ENCODE peak calls at places on chromosome 2, in ten cellular contexts. M is NCI-H774; P is coronary artery; V is MV-4-11; N is fibroblast of the conjunctiva; G is NCI-H510A treated with DMSO at 0.1 percent for 48 hours; S is H7; W is GM20000; K is skeletal muscle cell; J is activated T-helper 1 cell treated with anti-CD3 and anti-CD28 coated beads, Interleukin-2, amount 50 U/mL, for 16 hours. Q is an unnamed sample.
A peak's percentile ranks its signal among the peaks of the same experiment; 100 is the strongest.

GRCh38 chr2:54523336-54523959 is 67.3 kb downstream of the SPTBN1 start:
- DNase-seq in M (no peak), P (no peak), V (no peak), N (no peak), G (no peak), S (no peak), W (no peak), K (no peak), J (no peak), Q (no peak)

GRCh38 chr2:43482974-43483373 is 112.9 kb downstream of the THADA start:
- DNase-seq in M (no peak), P (no peak), V (peak; percentile 13), N (no peak), G (no peak), S (no peak), W (no peak), K (peak; percentile 64), J (no peak), Q (no peak)

GRCh38 chr2:174892546-174892945 is 112.6 kb downstream of the CHN1 start:
- DNase-seq in M (no peak), P (no peak), V (no peak), N (no peak), G (no peak), S (no peak), W (no peak), K (no peak), J (no peak), Q (no peak)

GRCh38 chr2:196849895-196850294 is 40.7 kb upstream of the C2orf66 start:
- DNase-seq in M (no peak), P (no peak), V (no peak), N (peak; percentile 2), G (no peak), S (peak; percentile 24), W (no peak), K (peak; percentile 2), J (no peak), Q (peak; percentile 21)

GRCh38 chr2:219247678-219248642 is 2.7 kb downstream of the STK16 start:
- DNase-seq in M (no peak), P (no peak), V (peak; percentile 44), N (no peak), G (no peak), S (no peak), W (no peak), K (no peak), J (peak; percentile 45), Q (peak; percentile 11)

GRCh38 chr2:230881840-230882239 is 17.1 kb downstream of the ITM2C start:
- DNase-seq in M (no peak), P (no peak), V (no peak), N (no peak), G (no peak), S (no peak), W (no peak), K (no peak), J (no peak), Q (no peak)

GRCh38 chr2:68110102-68110501 is 47.3 kb upstream of the C1D start:
- DNase-seq in M (no peak), P (no peak), V (peak; percentile 55), N (no peak), G (no peak), S (no peak), W (no peak), K (no peak), J (no peak), Q (no peak)

GRCh38 chr2:54015809-54016703 is 45.3 kb upstream of the PSME4 start:
- DNase-seq in M (peak; percentile 25), P (no peak), V (no peak), N (peak; percentile 45), G (no peak), S (no peak), W (no peak), K (peak; percentile 64), J (no peak), Q (no peak)

GRCh38 chr2:196967126-196967525 is 40.6 kb upstream of the PGAP1 start:
- DNase-seq in M (no peak), P (no peak), V (no peak), N (no peak), G (no peak), S (no peak), W (no peak), K (no peak), J (no peak), Q (no peak)

GRCh38 chr2:69514406-69514805 is 77.2 kb upstream of the NFU1 start:
- DNase-seq in M (no peak), P (no peak), V (no peak), N (peak; percentile 64), G (no peak), S (peak; percentile 44), W (no peak), K (peak; percentile 76), J (no peak), Q (no peak)

GRCh38 chr2:202038471-202039277 is 5.0 kb downstream of the FZD7 start:
- DNase-seq in M (no peak), P (no peak), V (no peak), N (no peak), G (no peak), S (peak; percentile 59), W (no peak), K (no peak), J (no peak), Q (no peak)

GRCh38 chr2:197219636-197220035 is 90.9 kb downstream of the ANKRD44 start:
- DNase-seq in M (no peak), P (no peak), V (no peak), N (peak; percentile 23), G (no peak), S (no peak), W (no peak), K (no peak), J (no peak), Q (no peak)

GRCh38 chr2:170394988-170395387 is 217.0 kb downstream of the MYO3B start:
- DNase-seq in M (no peak), P (no peak), V (no peak), N (no peak), G (no peak), S (no peak), W (no peak), K (no peak), J (no peak), Q (no peak)

GRCh38 chr2:36356990-36357505 is 1.5 kb downstream of the CRIM1 start:
- DNase-seq in M (no peak), P (no peak), V (peak; percentile 25), N (no peak), G (no peak), S (peak; percentile 43), W (peak; percentile 52), K (no peak), J (no peak), Q (peak; percentile 25)

GRCh38 chr2:210049831-210050230 is 47.4 kb downstream of the RPE start:
- DNase-seq in M (no peak), P (no peak), V (no peak), N (no peak), G (no peak), S (no peak), W (no peak), K (peak; percentile 10), J (no peak), Q (no peak)

GRCh38 chr2:47654790-47655562 is 128.0 kb upstream of the MSH6 start:
- DNase-seq in M (no peak), P (no peak), V (no peak), N (no peak), G (peak; percentile 81), S (peak; percentile 47), W (peak; percentile 73), K (no peak), J (no peak), Q (no peak)

GRCh38 chr2:241964133-241964532 is 94.6 kb downstream of the RTP5 start:
- DNase-seq in M (no peak), P (no peak), V (no peak), N (no peak), G (no peak), S (no peak), W (no peak), K (no peak), J (no peak), Q (no peak)

GRCh38 chr2:172081248-172082022 is 3.9 kb upstream of the DLX1 start:
- DNase-seq in M (no peak), P (no peak), V (no peak), N (no peak), G (no peak), S (peak; percentile 80), W (peak; percentile 10), K (no peak), J (no peak), Q (no peak)

GRCh38 chr2:109266998-109267854 is 138.2 kb downstream of the SH3RF3 start:
- DNase-seq in M (no peak), P (no peak), V (no peak), N (no peak), G (no peak), S (peak; percentile 70), W (no peak), K (no peak), J (no peak), Q (no peak)

GRCh38 chr2:36530178-36530982 is 67.6 kb downstream of the FEZ2 start:
- DNase-seq in M (no peak), P (no peak), V (peak; percentile 54), N (peak; percentile 12), G (no peak), S (no peak), W (peak; percentile 54), K (peak; percentile 43), J (no peak), Q (peak; percentile 15)

GRCh38 chr2:63788070-63788469 is 53.6 kb upstream of the UGP2 start:
- DNase-seq in M (no peak), P (no peak), V (no peak), N (peak; percentile 74), G (no peak), S (no peak), W (no peak), K (peak; percentile 93), J (no peak), Q (no peak)

GRCh38 chr2:183532514-183532913 is 408.3 kb downstream of the NUP35 start:
- DNase-seq in M (no peak), P (no peak), V (no peak), N (no peak), G (no peak), S (peak; percentile 32), W (no peak), K (no peak), J (no peak), Q (no peak)

GRCh38 chr2:221758076-221758475 is 186.0 kb upstream of the EPHA4 start:
- DNase-seq in M (no peak), P (no peak), V (peak; percentile 89), N (no peak), G (no peak), S (no peak), W (no peak), K (no peak), J (no peak), Q (peak; percentile 68)

GRCh38 chr2:239874636-239875356 is 150.3 kb downstream of the NDUFA10 start:
- DNase-seq in M (no peak), P (peak; percentile 35), V (no peak), N (no peak), G (no peak), S (no peak), W (no peak), K (no peak), J (no peak), Q (no peak)

GRCh38 chr2:241762933-241763369 is 13.7 kb upstream of the GAL3ST2 start:
- DNase-seq in M (no peak), P (no peak), V (peak; percentile 94), N (no peak), G (no peak), S (peak; percentile 26), W (no peak), K (no peak), J (peak; percentile 51), Q (no peak)

GRCh38 chr2:85872536-85873161 is 16.1 kb downstream of the ST3GAL5 start:
- DNase-seq in M (no peak), P (no peak), V (no peak), N (no peak), G (no peak), S (peak; percentile 68), W (no peak), K (no peak), J (no peak), Q (no peak)

GRCh38 chr2:113233593-113234550 is 44.8 kb downstream of the PAX8 start:
- DNase-seq in M (no peak), P (no peak), V (peak; percentile 33), N (no peak), G (peak; percentile 2), S (no peak), W (peak; percentile 39), K (no peak), J (no peak), Q (no peak)

GRCh38 chr2:225008935-225009334 is 33.3 kb downstream of the DOCK10 start:
- DNase-seq in M (no peak), P (no peak), V (no peak), N (no peak), G (peak; percentile 15), S (peak; percentile 22), W (no peak), K (no peak), J (no peak), Q (peak; percentile 3)

Q was measured in Kasumi-1.